ENCODE peak calls at places on chromosomes 2 and 18, in four cellular contexts. F is K562, X is HepG2, V is GM12878. J is an unnamed sample.

GRCh38 chr2:115190459-115190858 is 748.0 kb downstream of the DPP10 start:
- DNase-seq in V (no peak), X (no peak), F (no peak), J (no peak)

GRCh38 chr2:206863196-206863595 is 76.1 kb upstream of the CPO start:
- DNase-seq in X (no peak), F (no peak), V (no peak), J (no peak)

GRCh38 chr2:178072383-178073301 is at the start of gene PDE11A:
- DNase-seq in X (peak), F (peak), V (no peak), J (peak)

GRCh38 chr2:172021074-172021931 is 21.6 kb downstream of the METAP1D start:
- DNase-seq in V (no peak), X (peak), F (peak), J (no peak)

GRCh38 chr2:218786133-218786532 is 4.2 kb downstream of the CYP27A1 start:
- DNase-seq in V (no peak), F (no peak), X (no peak), J (no peak)

GRCh38 chr2:225464346-225465025 is 65.0 kb downstream of the NYAP2 start:
- DNase-seq in F (no peak), V (no peak), X (no peak), J (no peak)

GRCh38 chr2:232400244-232401015 is 6.2 kb upstream of the ALPG start:
- DNase-seq in V (no peak), F (no peak), X (no peak), J (no peak)

GRCh38 chr2:109318150-109318948 is 189.3 kb downstream of the SH3RF3 start:
- DNase-seq in V (no peak), X (peak), F (no peak), J (no peak)

GRCh38 chr2:104858325-104858978 is 4.5 kb downstream of the POU3F3 start:
- DNase-seq in V (no peak), F (no peak), X (no peak), J (no peak)

GRCh38 chr18:39732918-39733317 is 2167.3 kb upstream of the CELF4 start:
- DNase-seq in V (no peak), F (no peak), X (no peak), J (peak)

GRCh38 chr2:160612266-160612864 is 118.8 kb upstream of the RBMS1 start:
- DNase-seq in X (no peak), V (no peak), F (no peak), J (no peak)

GRCh38 chr18:46570134-46570533 is 86.9 kb downstream of the LOXHD1 start:
- DNase-seq in F (no peak), V (no peak), X (no peak), J (no peak)

GRCh38 chr18:35478520-35479435 is 19.0 kb downstream of the INO80C start:
- DNase-seq in V (no peak), F (no peak), X (peak), J (peak)

DNA sequence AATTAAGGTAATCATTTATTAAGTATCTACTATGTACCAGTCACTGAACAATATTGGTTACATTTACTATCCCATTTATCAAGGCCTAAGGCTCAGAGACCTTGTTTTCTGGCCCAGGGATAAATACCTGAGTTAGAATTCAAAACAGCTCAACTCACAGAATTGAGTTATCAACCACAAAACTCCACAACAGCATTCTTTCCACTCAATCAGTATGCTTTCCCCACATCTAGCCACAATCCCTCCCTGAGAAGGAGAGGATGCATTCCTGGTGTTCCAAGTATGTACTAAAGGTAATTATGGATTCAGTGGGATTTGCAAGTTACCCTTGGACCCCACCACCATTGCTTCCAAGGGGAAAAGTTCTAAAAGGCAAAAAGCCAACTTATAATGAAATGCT is 104.2 kb upstream of the PID1 start:
- DNase-seq in F (no peak), X (no peak), V (no peak), J (no peak)
- TF ChIP-seq JUNB in F (no peak), X (no peak), V (no peak), J (no peak)

DNA sequence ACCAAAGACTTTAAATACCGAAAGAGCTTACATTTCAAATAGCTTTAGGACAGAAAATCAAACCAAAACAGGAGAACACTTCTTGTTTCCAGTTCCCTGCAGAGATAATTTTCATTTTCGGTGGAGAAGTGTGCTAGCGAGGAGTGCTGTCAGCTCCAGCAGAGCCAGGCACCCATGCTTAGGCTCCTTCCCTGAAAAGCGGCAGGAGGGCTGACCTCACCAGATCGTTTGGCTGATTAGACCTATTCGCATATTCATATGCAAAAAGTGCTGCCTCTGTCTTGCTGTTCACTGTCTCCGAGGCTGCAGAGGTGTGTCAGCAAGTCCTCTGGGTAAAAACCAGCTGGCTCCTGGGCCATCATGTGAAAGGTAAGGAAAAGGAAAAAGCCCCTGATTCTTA is 225.8 kb upstream of the COPS8 start:
- DNase-seq in V (no peak), F (no peak), X (no peak), J (no peak)
- TF ChIP-seq CHD4 in V (no peak), F (no peak), X (no peak), J (no peak)

GRCh38 chr2:163351966-163352365 is 383.8 kb downstream of the FIGN start:
- DNase-seq in V (no peak), X (no peak), F (no peak), J (no peak)

GRCh38 chr2:163343316-163343715 is 392.5 kb downstream of the FIGN start:
- DNase-seq in X (no peak), F (no peak), V (no peak), J (no peak)

GRCh38 chr2:163345795-163346573 is 389.8 kb downstream of the FIGN start:
- DNase-seq in V (peak), F (peak), X (peak), J (peak)

GRCh38 chr2:163347982-163348842 is 387.6 kb downstream of the FIGN start:
- DNase-seq in F (no peak), V (no peak), X (no peak), J (peak)

GRCh38 chr2:163348843-163349395 is 386.9 kb downstream of the FIGN start:
- DNase-seq in F (no peak), X (peak), V (no peak), J (peak)
- TF ChIP-seq KDM1A in F (no peak), X (no peak), V (no peak), J (no peak)

GRCh38 chr18:52312321-52312720 is 27.7 kb upstream of the DCC start:
- DNase-seq in V (no peak), X (no peak), F (no peak), J (no peak)

GRCh38 chr18:52311331-52311730 is 28.7 kb upstream of the DCC start:
- DNase-seq in X (no peak), F (no peak), V (no peak), J (no peak)

GRCh38 chr18:52310651-52311050 is 29.3 kb upstream of the DCC start:
- DNase-seq in V (no peak), F (no peak), X (no peak), J (no peak)

GRCh38 chr18:52313213-52313612 is 26.8 kb upstream of the DCC start:
- DNase-seq in X (no peak), F (no peak), V (no peak), J (no peak)
- TF ChIP-seq JUNB in X (no peak), F (no peak), V (no peak), J (no peak)

DNA sequence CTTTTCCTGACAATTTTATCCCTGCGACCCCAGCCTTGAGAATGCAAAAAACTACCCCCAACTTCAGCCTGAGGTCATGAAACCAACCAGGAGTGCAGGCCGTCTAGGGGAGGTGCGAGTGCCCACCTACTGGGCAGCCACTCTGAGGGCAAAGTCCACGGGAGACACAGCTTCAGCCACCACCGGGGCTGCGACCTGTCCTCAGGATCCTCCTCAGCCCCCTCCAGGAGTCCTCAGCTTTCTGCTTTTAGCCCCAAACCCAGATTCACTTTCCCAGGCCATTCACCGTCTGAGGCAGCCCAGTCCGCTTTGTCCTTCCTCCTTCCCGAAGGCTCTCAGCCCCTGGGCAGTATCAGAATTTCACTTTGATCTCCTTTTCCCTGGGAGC is 210.2 kb upstream of the TNP1 start:
- DNase-seq in V (no peak), F (no peak), X (no peak), J (no peak)
- TF ChIP-seq CHD4 in V (no peak), F (no peak), X (no peak), J (no peak)

DNA sequence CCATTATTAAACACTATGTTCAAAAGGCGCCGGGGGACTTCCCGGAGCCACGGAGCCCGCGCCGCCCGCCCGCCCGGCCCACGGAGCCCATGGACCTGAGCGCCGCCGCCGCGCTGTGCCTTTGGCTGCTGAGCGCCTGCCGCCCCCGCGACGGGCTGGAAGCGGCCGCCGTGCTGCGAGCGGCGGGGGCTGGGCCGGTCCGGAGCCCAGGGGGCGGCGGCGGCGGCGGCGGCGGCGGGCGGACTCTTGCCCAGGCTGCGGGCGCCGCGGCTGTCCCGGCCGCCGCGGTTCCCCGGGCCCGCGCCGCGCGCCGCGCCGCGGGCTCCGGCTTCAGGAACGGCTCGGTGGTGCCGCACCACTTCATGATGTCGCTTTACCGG is 197 bp downstream of the GDF7 start:
- DNase-seq in F (peak), X (no peak), V (no peak), J (no peak)
- TF ChIP-seq KDM1A in F (no peak), X (no peak), V (no peak), J (no peak)

DNA sequence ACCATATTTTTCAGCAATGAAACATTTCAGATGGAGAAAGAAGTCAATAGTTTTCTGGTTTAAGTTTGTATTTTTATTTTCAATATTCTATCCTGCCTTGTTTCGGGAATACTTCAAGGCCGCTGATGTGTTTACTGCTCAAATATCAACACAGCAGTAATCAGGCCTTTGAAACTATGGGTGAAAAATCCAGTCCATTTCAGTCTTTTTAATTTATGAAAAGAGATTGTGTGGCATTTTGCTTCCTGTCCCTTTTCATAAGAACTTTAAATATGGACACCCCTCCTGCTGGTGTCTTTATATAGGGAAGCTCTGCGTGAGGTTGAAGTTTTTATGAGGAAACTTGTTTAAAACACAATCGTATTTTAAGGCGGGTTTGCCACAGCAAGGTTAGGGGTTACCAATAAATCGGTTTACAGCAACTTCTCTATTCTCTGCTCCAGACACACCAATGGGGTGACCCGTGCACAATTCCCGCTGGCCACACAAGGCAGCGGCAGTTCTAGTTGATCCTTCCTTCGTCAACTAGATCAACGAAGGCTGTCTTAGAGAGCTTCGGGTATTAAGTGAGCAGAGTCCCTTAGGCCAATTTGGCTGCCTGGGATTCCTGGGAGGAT is 1.2 kb upstream of the TANC1 start:
- DNase-seq in X (no peak), F (no peak), V (no peak), J (no peak)
- TF ChIP-seq JUNB in X (no peak), F (no peak), V (no peak), J (no peak)

DNA sequence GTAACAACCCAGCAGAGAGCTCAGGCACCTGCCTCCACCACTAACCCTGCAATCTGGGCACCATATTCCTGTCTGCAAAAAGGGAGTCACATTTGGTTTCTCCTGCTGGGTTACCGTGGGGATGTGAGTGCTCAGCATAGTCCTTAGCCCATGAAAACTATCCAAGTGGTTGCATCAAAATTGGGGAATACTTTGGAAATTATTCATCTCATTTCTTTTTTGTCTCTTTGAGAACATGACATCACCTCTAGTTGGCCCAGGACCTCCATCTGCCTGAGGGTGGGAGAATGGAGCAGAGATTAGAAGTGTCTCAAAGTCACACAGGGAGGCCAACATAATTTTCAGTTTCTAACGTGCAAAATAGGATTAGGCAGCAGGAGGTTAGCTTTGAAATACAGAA is 19.3 kb upstream of the SPP2 start:
- DNase-seq in X (no peak), F (no peak), V (no peak), J (no peak)
- TF ChIP-seq CHD4 in X (no peak), F (no peak), V (no peak), J (no peak)

DNA sequence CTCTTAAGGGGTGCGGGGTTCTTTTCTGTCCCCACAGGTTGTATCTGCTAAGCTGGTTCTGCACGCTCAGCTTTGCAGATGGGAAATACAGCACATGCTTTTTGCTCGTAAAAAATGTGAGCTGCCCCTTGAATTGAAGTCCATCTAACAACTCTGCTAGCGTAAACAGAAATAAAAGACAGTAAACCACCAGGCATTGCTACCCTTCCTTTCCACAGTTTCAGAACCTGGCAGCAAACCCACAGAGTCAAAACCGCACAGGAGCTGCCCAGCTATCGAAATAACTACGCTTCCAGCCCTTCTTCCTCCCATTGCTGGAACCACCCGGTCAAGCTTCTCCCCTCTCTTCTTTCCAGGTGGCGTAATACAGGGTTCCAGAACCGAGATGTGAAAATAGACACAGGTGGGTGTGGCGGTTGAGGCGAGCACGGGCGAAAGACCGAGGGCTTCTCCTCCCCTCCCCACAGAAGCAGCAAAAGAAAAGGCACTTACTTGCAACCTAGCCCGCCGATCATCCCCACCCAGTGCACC is 474 bp downstream of the SCN9A start:
- DNase-seq in F (peak), V (no peak), X (peak), J (no peak)
- TF ChIP-seq KDM1A in F (no peak), V (no peak), X (no peak), J (no peak)

J was measured in A549.